ENCODE peak calls at places on chromosomes 4 and X, in nine cellular contexts. One of them, this sample, is unnamed.

GRCh38 chr4:153023692-153024394 is 87.7 kb downstream of the FHDC1 start:
- DNase-seq in Panc1: no peak
- DNase-seq in GM12878: no peak
- DNase-seq in fibroblast of lung: no peak
- DNase-seq in cardiac muscle cell: no peak
- DNase-seq in ascending aorta: no peak
- DNase-seq in right lobe of liver: no peak
- DNase-seq in OCI-LY7: no peak
- DNase-seq in CD8-positive, alpha-beta memory T cell: no peak
- DNase-seq in this sample: peak

GRCh38 chr4:1072830-1073446 is 40.4 kb downstream of the RNF212 start:
- DNase-seq in Panc1: peak
- DNase-seq in GM12878: no peak
- DNase-seq in fibroblast of lung: peak
- DNase-seq in cardiac muscle cell: peak
- DNase-seq in ascending aorta: peak
- DNase-seq in right lobe of liver: no peak
- DNase-seq in OCI-LY7: peak
- DNase-seq in CD8-positive, alpha-beta memory T cell: peak
- DNase-seq in this sample: no peak

GRCh38 chrX:56281789-56282188 is 49.6 kb downstream of the KLF8 start:
- DNase-seq in Panc1: peak
- DNase-seq in GM12878: no peak
- DNase-seq in fibroblast of lung: peak
- DNase-seq in cardiac muscle cell: peak
- DNase-seq in ascending aorta: no peak
- DNase-seq in right lobe of liver: no peak
- DNase-seq in OCI-LY7: peak
- DNase-seq in CD8-positive, alpha-beta memory T cell: peak
- DNase-seq in this sample: no peak

GRCh38 chr4:81136161-81136910 is 78.7 kb downstream of the PRKG2 start:
- DNase-seq in Panc1: no peak
- DNase-seq in GM12878: no peak
- DNase-seq in fibroblast of lung: peak
- DNase-seq in cardiac muscle cell: peak
- DNase-seq in ascending aorta: peak
- DNase-seq in right lobe of liver: no peak
- DNase-seq in OCI-LY7: no peak
- DNase-seq in CD8-positive, alpha-beta memory T cell: no peak
- DNase-seq in this sample: no peak

GRCh38 chr4:149521611-149522010 is 294.0 kb downstream of the IQCM start:
- DNase-seq in Panc1: no peak
- DNase-seq in GM12878: no peak
- DNase-seq in fibroblast of lung: peak
- DNase-seq in cardiac muscle cell: no peak
- DNase-seq in ascending aorta: no peak
- DNase-seq in right lobe of liver: no peak
- DNase-seq in OCI-LY7: no peak
- DNase-seq in CD8-positive, alpha-beta memory T cell: no peak
- DNase-seq in this sample: no peak

GRCh38 chrX:153450949-153451277 is 5.1 kb upstream of the TREX2 start:
- DNase-seq in Panc1: no peak
- DNase-seq in GM12878: no peak
- DNase-seq in fibroblast of lung: no peak
- DNase-seq in cardiac muscle cell: no peak
- DNase-seq in ascending aorta: no peak
- DNase-seq in right lobe of liver: no peak
- DNase-seq in OCI-LY7: no peak
- DNase-seq in CD8-positive, alpha-beta memory T cell: no peak
- DNase-seq in this sample: no peak

GRCh38 chr4:56976283-56976877 is 1.0 kb downstream of the NOA1 start:
- DNase-seq in Panc1: no peak
- DNase-seq in GM12878: no peak
- DNase-seq in fibroblast of lung: no peak
- DNase-seq in cardiac muscle cell: peak
- DNase-seq in ascending aorta: no peak
- DNase-seq in right lobe of liver: peak
- DNase-seq in OCI-LY7: peak
- DNase-seq in CD8-positive, alpha-beta memory T cell: no peak
- DNase-seq in this sample: peak

GRCh38 chr4:177118596-177118995 is 191.1 kb upstream of the NEIL3 start:
- DNase-seq in Panc1: no peak
- DNase-seq in GM12878: no peak
- DNase-seq in fibroblast of lung: peak
- DNase-seq in cardiac muscle cell: peak
- DNase-seq in ascending aorta: no peak
- DNase-seq in right lobe of liver: no peak
- DNase-seq in OCI-LY7: no peak
- DNase-seq in CD8-positive, alpha-beta memory T cell: no peak
- DNase-seq in this sample: peak

GRCh38 chr4:143396695-143397094 is 60.0 kb downstream of the GAB1 start:
- DNase-seq in Panc1: no peak
- DNase-seq in GM12878: no peak
- DNase-seq in fibroblast of lung: no peak
- DNase-seq in cardiac muscle cell: no peak
- DNase-seq in ascending aorta: no peak
- DNase-seq in right lobe of liver: no peak
- DNase-seq in OCI-LY7: no peak
- DNase-seq in CD8-positive, alpha-beta memory T cell: no peak
- DNase-seq in this sample: no peak

GRCh38 chr4:173171098-173171497 is 2.5 kb downstream of the GALNT7 start:
- DNase-seq in Panc1: no peak
- DNase-seq in GM12878: no peak
- DNase-seq in fibroblast of lung: peak
- DNase-seq in cardiac muscle cell: peak
- DNase-seq in ascending aorta: no peak
- DNase-seq in right lobe of liver: no peak
- DNase-seq in OCI-LY7: peak
- DNase-seq in CD8-positive, alpha-beta memory T cell: no peak
- DNase-seq in this sample: peak

GRCh38 chr4:40651280-40651679 is 21.6 kb upstream of the RBM47 start:
- DNase-seq in Panc1: no peak
- DNase-seq in GM12878: no peak
- DNase-seq in fibroblast of lung: no peak
- DNase-seq in cardiac muscle cell: no peak
- DNase-seq in ascending aorta: no peak
- DNase-seq in right lobe of liver: no peak
- DNase-seq in OCI-LY7: no peak
- DNase-seq in CD8-positive, alpha-beta memory T cell: no peak
- DNase-seq in this sample: no peak

GRCh38 chr4:40661803-40662202 is 32.1 kb upstream of the RBM47 start:
- DNase-seq in Panc1: no peak
- DNase-seq in GM12878: no peak
- DNase-seq in fibroblast of lung: no peak
- DNase-seq in cardiac muscle cell: no peak
- DNase-seq in ascending aorta: no peak
- DNase-seq in right lobe of liver: no peak
- DNase-seq in OCI-LY7: no peak
- DNase-seq in CD8-positive, alpha-beta memory T cell: no peak
- DNase-seq in this sample: no peak

GRCh38 chr4:40656221-40656863 is 26.7 kb upstream of the RBM47 start:
- DNase-seq in Panc1: no peak
- DNase-seq in GM12878: peak
- DNase-seq in fibroblast of lung: no peak
- DNase-seq in cardiac muscle cell: no peak
- DNase-seq in ascending aorta: no peak
- DNase-seq in right lobe of liver: no peak
- DNase-seq in OCI-LY7: peak
- DNase-seq in CD8-positive, alpha-beta memory T cell: no peak
- DNase-seq in this sample: no peak
- H3K27ac ChIP-seq in Panc1: no peak
- H3K27ac ChIP-seq in GM12878: peak
- H3K27ac ChIP-seq in fibroblast of lung: no peak
- H3K27ac ChIP-seq in cardiac muscle cell: no peak
- H3K27ac ChIP-seq in ascending aorta: no peak
- H3K27ac ChIP-seq in right lobe of liver: no peak
- H3K27ac ChIP-seq in OCI-LY7: peak
- H3K27ac ChIP-seq in CD8-positive, alpha-beta memory T cell: no peak
- H3K27ac ChIP-seq in this sample: no peak

GRCh38 chr4:12379191-12379590 is 950.5 kb upstream of the HS3ST1 start:
- DNase-seq in Panc1: no peak
- DNase-seq in GM12878: no peak
- DNase-seq in fibroblast of lung: no peak
- DNase-seq in cardiac muscle cell: no peak
- DNase-seq in ascending aorta: no peak
- DNase-seq in right lobe of liver: no peak
- DNase-seq in OCI-LY7: no peak
- DNase-seq in CD8-positive, alpha-beta memory T cell: no peak
- DNase-seq in this sample: no peak

DNA sequence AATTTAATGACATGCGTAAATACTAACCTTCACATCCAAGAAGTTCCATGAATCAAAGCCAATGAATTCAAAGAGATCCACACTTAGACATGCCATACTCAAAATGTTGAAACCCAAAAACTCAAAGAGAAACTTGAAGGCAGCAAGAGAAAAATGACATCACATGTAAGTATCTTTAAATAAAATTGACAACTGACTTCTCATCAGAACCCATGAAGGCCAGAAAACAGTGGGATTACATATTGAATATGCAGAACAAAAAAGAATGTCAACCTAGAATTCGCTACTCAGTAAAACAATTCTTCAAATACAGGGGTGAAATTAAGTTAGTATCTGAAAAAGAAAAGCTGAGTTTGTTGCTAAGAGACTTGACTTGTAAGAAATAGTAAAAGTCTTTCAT is 953.9 kb upstream of the HS3ST1 start:
- DNase-seq in Panc1: no peak
- DNase-seq in GM12878: no peak
- DNase-seq in fibroblast of lung: no peak
- DNase-seq in cardiac muscle cell: no peak
- DNase-seq in ascending aorta: no peak
- DNase-seq in right lobe of liver: no peak
- DNase-seq in OCI-LY7: no peak
- DNase-seq in CD8-positive, alpha-beta memory T cell: no peak
- DNase-seq in this sample: no peak
- H3K27ac ChIP-seq in Panc1: no peak
- H3K27ac ChIP-seq in GM12878: no peak
- H3K27ac ChIP-seq in fibroblast of lung: no peak
- H3K27ac ChIP-seq in cardiac muscle cell: no peak
- H3K27ac ChIP-seq in ascending aorta: no peak
- H3K27ac ChIP-seq in right lobe of liver: no peak
- H3K27ac ChIP-seq in OCI-LY7: no peak
- H3K27ac ChIP-seq in CD8-positive, alpha-beta memory T cell: no peak
- H3K27ac ChIP-seq in this sample: no peak

GRCh38 chrX:50707955-50708694 is 105.9 kb downstream of the SHROOM4 start:
- DNase-seq in Panc1: no peak
- DNase-seq in GM12878: no peak
- DNase-seq in fibroblast of lung: no peak
- DNase-seq in cardiac muscle cell: no peak
- DNase-seq in ascending aorta: no peak
- DNase-seq in right lobe of liver: no peak
- DNase-seq in OCI-LY7: no peak
- DNase-seq in CD8-positive, alpha-beta memory T cell: no peak
- DNase-seq in this sample: no peak

GRCh38 chrX:50707376-50707775 is 106.6 kb downstream of the SHROOM4 start:
- DNase-seq in Panc1: no peak
- DNase-seq in GM12878: no peak
- DNase-seq in fibroblast of lung: no peak
- DNase-seq in cardiac muscle cell: no peak
- DNase-seq in ascending aorta: no peak
- DNase-seq in right lobe of liver: no peak
- DNase-seq in OCI-LY7: no peak
- DNase-seq in CD8-positive, alpha-beta memory T cell: no peak
- DNase-seq in this sample: no peak

GRCh38 chrX:50711907-50712306 is 102.1 kb downstream of the SHROOM4 start:
- DNase-seq in Panc1: no peak
- DNase-seq in GM12878: no peak
- DNase-seq in fibroblast of lung: no peak
- DNase-seq in cardiac muscle cell: no peak
- DNase-seq in ascending aorta: no peak
- DNase-seq in right lobe of liver: no peak
- DNase-seq in OCI-LY7: no peak
- DNase-seq in CD8-positive, alpha-beta memory T cell: no peak
- DNase-seq in this sample: no peak

DNA sequence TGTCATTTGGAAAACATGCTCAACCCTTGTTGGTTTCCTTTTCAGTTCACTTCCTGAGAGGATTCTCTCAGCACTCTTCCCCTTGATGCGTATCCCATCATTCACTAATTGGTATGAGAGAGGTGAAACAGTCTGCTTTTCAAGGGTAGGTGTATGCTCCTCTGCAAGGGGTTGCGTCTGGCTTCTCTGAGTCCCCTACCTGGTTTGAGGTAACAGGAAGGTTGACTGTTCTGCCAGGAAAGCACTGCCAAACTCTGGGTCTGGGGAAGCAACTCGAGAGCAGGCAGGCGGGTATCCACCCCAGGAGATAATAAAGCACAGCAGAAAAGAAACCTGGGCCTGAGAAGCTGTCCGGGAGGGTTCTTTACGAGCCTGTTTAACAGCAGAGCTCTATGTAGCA is 101.2 kb downstream of the SHROOM4 start:
- DNase-seq in Panc1: no peak
- DNase-seq in GM12878: no peak
- DNase-seq in fibroblast of lung: no peak
- DNase-seq in cardiac muscle cell: no peak
- DNase-seq in ascending aorta: no peak
- DNase-seq in right lobe of liver: no peak
- DNase-seq in OCI-LY7: no peak
- DNase-seq in CD8-positive, alpha-beta memory T cell: no peak
- DNase-seq in this sample: no peak
- H3K27ac ChIP-seq in Panc1: no peak
- H3K27ac ChIP-seq in GM12878: no peak
- H3K27ac ChIP-seq in fibroblast of lung: no peak
- H3K27ac ChIP-seq in cardiac muscle cell: no peak
- H3K27ac ChIP-seq in ascending aorta: no peak
- H3K27ac ChIP-seq in right lobe of liver: no peak
- H3K27ac ChIP-seq in OCI-LY7: no peak
- H3K27ac ChIP-seq in CD8-positive, alpha-beta memory T cell: no peak
- H3K27ac ChIP-seq in this sample: no peak

GRCh38 chrX:20265221-20265725 is 1.4 kb downstream of the RPS6KA3 start:
- DNase-seq in Panc1: no peak
- DNase-seq in GM12878: no peak
- DNase-seq in fibroblast of lung: peak
- DNase-seq in cardiac muscle cell: peak
- DNase-seq in ascending aorta: peak
- DNase-seq in right lobe of liver: peak
- DNase-seq in OCI-LY7: peak
- DNase-seq in CD8-positive, alpha-beta memory T cell: peak
- DNase-seq in this sample: no peak

GRCh38 chrX:20265726-20266681 is 705 bp downstream of the RPS6KA3 start:
- DNase-seq in Panc1: no peak
- DNase-seq in GM12878: no peak
- DNase-seq in fibroblast of lung: no peak
- DNase-seq in cardiac muscle cell: no peak
- DNase-seq in ascending aorta: peak
- DNase-seq in right lobe of liver: peak
- DNase-seq in OCI-LY7: peak
- DNase-seq in CD8-positive, alpha-beta memory T cell: peak
- DNase-seq in this sample: no peak

GRCh38 chrX:20260885-20261284 is 5.8 kb downstream of the RPS6KA3 start:
- DNase-seq in Panc1: no peak
- DNase-seq in GM12878: no peak
- DNase-seq in fibroblast of lung: no peak
- DNase-seq in cardiac muscle cell: no peak
- DNase-seq in ascending aorta: no peak
- DNase-seq in right lobe of liver: no peak
- DNase-seq in OCI-LY7: no peak
- DNase-seq in CD8-positive, alpha-beta memory T cell: no peak
- DNase-seq in this sample: no peak

GRCh38 chrX:20266810-20267598 is at the start of gene RPS6KA3:
- DNase-seq in Panc1: no peak
- DNase-seq in GM12878: peak
- DNase-seq in fibroblast of lung: peak
- DNase-seq in cardiac muscle cell: peak
- DNase-seq in ascending aorta: peak
- DNase-seq in right lobe of liver: peak
- DNase-seq in OCI-LY7: peak
- DNase-seq in CD8-positive, alpha-beta memory T cell: peak
- DNase-seq in this sample: peak

GRCh38 chrX:20263474-20263873 is 3.2 kb downstream of the RPS6KA3 start:
- DNase-seq in Panc1: no peak
- DNase-seq in GM12878: no peak
- DNase-seq in fibroblast of lung: peak
- DNase-seq in cardiac muscle cell: peak
- DNase-seq in ascending aorta: no peak
- DNase-seq in right lobe of liver: no peak
- DNase-seq in OCI-LY7: peak
- DNase-seq in CD8-positive, alpha-beta memory T cell: peak
- DNase-seq in this sample: no peak
- H3K27ac ChIP-seq in Panc1: peak
- H3K27ac ChIP-seq in GM12878: peak
- H3K27ac ChIP-seq in fibroblast of lung: no peak
- H3K27ac ChIP-seq in cardiac muscle cell: no peak
- H3K27ac ChIP-seq in ascending aorta: no peak
- H3K27ac ChIP-seq in right lobe of liver: no peak
- H3K27ac ChIP-seq in OCI-LY7: peak
- H3K27ac ChIP-seq in CD8-positive, alpha-beta memory T cell: peak
- H3K27ac ChIP-seq in this sample: peak

This sample was measured in foreskin keratinocyte.